ENCODE peak calls at places on chromosomes 12 and 14, in seven cellular contexts. R is stimulated activated CD8-positive, alpha-beta memory T cell treated with anti-CD3 and anti-CD28 coated beads, Interleukin-7, amount 100 ng/mL, for 48 hours; H is dorsolateral prefrontal cortex; J is fibroblast of pulmonary artery; Y is GM20000; W is kidney glomerular epithelial cell; C is head of caudate nucleus. Z is an unnamed sample.

GRCh38 chr12:124396544-124397398 is 101.9 kb downstream of the RFLNA start:
- DNase-seq in R (no peak), H (no peak), J (no peak), Y (no peak), W (no peak), C (no peak), Z (peak; percentile 97)

GRCh38 chr14:46902837-46903236 is 251.3 kb upstream of the RPL10L start:
- DNase-seq in R (no peak), H (no peak), J (no peak), Y (no peak), W (no peak), C (no peak), Z (no peak)

GRCh38 chr12:15164997-15165659 is 56.1 kb downstream of the RERG start:
- DNase-seq in R (no peak), H (no peak), J (peak; percentile 23), Y (no peak), W (no peak), C (no peak), Z (no peak)

GRCh38 chr14:52112336-52113018 is 43.6 kb upstream of the NID2 start:
- DNase-seq in R (no peak), H (no peak), J (peak; percentile 30), Y (no peak), W (peak; percentile 29), C (no peak), Z (no peak)

GRCh38 chr12:76820888-76821482 is 57.1 kb downstream of the ZDHHC17 start:
- DNase-seq in R (no peak), H (no peak), J (peak; percentile 44), Y (peak; percentile 5), W (no peak), C (no peak), Z (no peak)

GRCh38 chr12:92224685-92225331 is 79.2 kb upstream of the BTG1 start:
- DNase-seq in R (no peak), H (no peak), J (peak; percentile 52), Y (no peak), W (peak; percentile 4), C (no peak), Z (no peak)

GRCh38 chr14:89899917-89900680 is 54.4 kb downstream of the EFCAB11 start:
- DNase-seq in R (peak; percentile 2), H (no peak), J (peak; percentile 54), Y (peak; percentile 42), W (no peak), C (peak; percentile 47), Z (no peak)

GRCh38 chr14:92528486-92529100 is 15.0 kb downstream of the RIN3 start:
- DNase-seq in R (no peak), H (no peak), J (no peak), Y (no peak), W (no peak), C (no peak), Z (no peak)

GRCh38 chr14:56120091-56120632 is 2.0 kb downstream of the PELI2 start:
- DNase-seq in R (no peak), H (no peak), J (peak; percentile 49), Y (no peak), W (peak; percentile 27), C (no peak), Z (no peak)

GRCh38 chr14:104137297-104138097 is 890 bp upstream of the KIF26A start:
- DNase-seq in R (peak; percentile 37), H (peak; percentile 83), J (peak; percentile 24), Y (peak; percentile 96), W (no peak), C (peak; percentile 87), Z (no peak)

GRCh38 chr12:14959463-14959862 is 1.9 kb downstream of the ARHGDIB start:
- DNase-seq in R (no peak), H (no peak), J (no peak), Y (no peak), W (no peak), C (no peak), Z (no peak)

GRCh38 chr12:10339441-10339840 is 31.8 kb downstream of the KLRD1 start:
- DNase-seq in R (no peak), H (no peak), J (peak; percentile 32), Y (no peak), W (no peak), C (no peak), Z (no peak)

GRCh38 chr14:75969126-75969525 is 12.7 kb downstream of the TGFB3 start:
- DNase-seq in R (no peak), H (no peak), J (no peak), Y (no peak), W (no peak), C (no peak), Z (no peak)

GRCh38 chr14:74658535-74659130 is 46.6 kb upstream of the LTBP2 start:
- DNase-seq in R (no peak), H (no peak), J (peak; percentile 64), Y (no peak), W (no peak), C (no peak), Z (no peak)

GRCh38 chr12:57133916-57134315 is 5.6 kb downstream of the LRP1 start:
- DNase-seq in R (no peak), H (no peak), J (no peak), Y (no peak), W (no peak), C (peak; percentile 40), Z (no peak)

GRCh38 chr14:73272393-73272792 is 35.1 kb downstream of the PAPLN start:
- DNase-seq in R (no peak), H (no peak), J (no peak), Y (no peak), W (no peak), C (peak; percentile 24), Z (no peak)

GRCh38 chr14:65010211-65010931 is 23.7 kb downstream of the FNTB start:
- DNase-seq in R (no peak), H (no peak), J (no peak), Y (no peak), W (no peak), C (no peak), Z (no peak)

GRCh38 chr12:95605875-95606274 is 54.6 kb upstream of the USP44 start:
- DNase-seq in R (no peak), H (no peak), J (peak; percentile 28), Y (no peak), W (no peak), C (no peak), Z (no peak)

GRCh38 chr12:50641566-50641965 is 122.3 kb upstream of the ATF1 start:
- DNase-seq in R (no peak), H (no peak), J (no peak), Y (no peak), W (peak; percentile 31), C (no peak), Z (no peak)

GRCh38 chr12:65962921-65963883 is 138.9 kb downstream of the HMGA2 start:
- DNase-seq in R (peak; percentile 6), H (no peak), J (no peak), Y (peak; percentile 16), W (no peak), C (peak; percentile 39), Z (peak; percentile 82)

GRCh38 chr14:101469382-101470251 is 91.7 kb upstream of the DIO3 start:
- DNase-seq in R (no peak), H (no peak), J (no peak), Y (no peak), W (no peak), C (peak; percentile 24), Z (no peak)

GRCh38 chr14:34199585-34199984 is 248.7 kb upstream of the EGLN3 start:
- DNase-seq in R (peak; percentile 33), H (no peak), J (peak; percentile 7), Y (no peak), W (no peak), C (no peak), Z (no peak)

GRCh38 chr12:13103391-13104033 is at the start of gene GSG1:
- DNase-seq in R (peak; percentile 48), H (no peak), J (no peak), Y (no peak), W (no peak), C (no peak), Z (no peak)

GRCh38 chr14:60722836-60723217 is 1.3 kb downstream of the SIX4 start:
- DNase-seq in R (no peak), H (no peak), J (no peak), Y (peak; percentile 42), W (peak; percentile 3), C (no peak), Z (no peak)

GRCh38 chr14:52267501-52268190 is at the start of gene PTGDR:
- DNase-seq in R (no peak), H (no peak), J (peak; percentile 6), Y (no peak), W (no peak), C (peak; percentile 60), Z (no peak)

GRCh38 chr14:69475194-69475818 is 9.2 kb upstream of the PLEKHD1 start:
- DNase-seq in R (no peak), H (no peak), J (peak; percentile 24), Y (peak; percentile 49), W (no peak), C (no peak), Z (peak; percentile 4)

GRCh38 chr12:6764011-6764828 is 1.9 kb upstream of the PTMS start:
- DNase-seq in R (peak; percentile 65), H (peak; percentile 86), J (peak; percentile 100), Y (peak; percentile 97), W (peak; percentile 98), C (peak; percentile 87), Z (peak; percentile 95)

GRCh38 chr14:52328286-52328685 is 14.2 kb downstream of the PTGER2 start:
- DNase-seq in R (no peak), H (no peak), J (peak; percentile 46), Y (no peak), W (no peak), C (no peak), Z (no peak)

GRCh38 chr12:123389560-123390351 is 5.8 kb downstream of the KMT5A start:
- DNase-seq in R (no peak), H (no peak), J (no peak), Y (peak; percentile 81), W (no peak), C (peak; percentile 43), Z (no peak)